ENCODE peak calls at places on chromosomes 3 and 15, in eight cellular contexts. H, L, D, P, K, N, U and I are unnamed samples.

GRCh38 chr3:147369231-147369630 is 37.1 kb downstream of the ZIC4 start:
- DNase-seq in U (no peak), D (no peak), L (no peak), H (no peak), K (no peak), N (no peak), P (no peak), I (no peak)

GRCh38 chr3:10703875-10704274 is 112.2 kb upstream of the SLC6A11 start:
- DNase-seq in K (peak; percentile 50), D (no peak), N (peak; percentile 23), U (no peak), L (peak; percentile 80), P (peak; percentile 14), H (no peak), I (peak; percentile 82)

GRCh38 chr15:64865998-64866520 is 24.3 kb downstream of the PLEKHO2 start:
- DNase-seq in L (peak; percentile 97), P (peak; percentile 96), U (no peak), H (peak; percentile 80), D (no peak), K (peak; percentile 39), N (peak; percentile 98), I (peak; percentile 71)

GRCh38 chr3:187678869-187679268 is 8.7 kb upstream of the SST start:
- DNase-seq in D (no peak), H (no peak), N (peak; percentile 67), K (peak; percentile 76), P (peak; percentile 55), U (peak; percentile 59), L (peak; percentile 63), I (peak; percentile 71)

GRCh38 chr3:7693976-7694375 is 807.6 kb upstream of the LMCD1 start:
- DNase-seq in L (no peak), H (no peak), U (no peak), N (no peak), P (no peak), K (no peak), D (no peak), I (no peak)

GRCh38 chr3:184968115-184968514 is 156.1 kb downstream of the VPS8 start:
- DNase-seq in D (no peak), P (no peak), K (peak; percentile 1), U (no peak), H (no peak), L (no peak), N (no peak), I (no peak)

GRCh38 chr3:125051715-125052581 is 3.8 kb downstream of the HEG1 start:
- DNase-seq in K (peak; percentile 97), L (no peak), P (peak; percentile 94), U (no peak), H (peak; percentile 89), D (peak; percentile 74), N (peak; percentile 91), I (peak; percentile 85)

GRCh38 chr15:70855764-70856163 is 1.8 kb upstream of the LARP6 start:
- DNase-seq in N (peak; percentile 22), L (no peak), K (no peak), P (no peak), U (no peak), D (no peak), H (no peak), I (no peak)

GRCh38 chr3:39237012-39237411 is 42.8 kb downstream of the CX3CR1 start:
- DNase-seq in H (no peak), K (no peak), N (no peak), L (no peak), U (no peak), P (no peak), D (no peak), I (no peak)

GRCh38 chr15:41607033-41607432 is 48.0 kb downstream of the TYRO3 start:
- DNase-seq in H (peak; percentile 83), K (peak; percentile 92), D (no peak), N (peak; percentile 97), L (no peak), P (peak; percentile 89), U (no peak), I (peak; percentile 74)

GRCh38 chr3:120089089-120089488 is 5.2 kb downstream of the GSK3B start:
- DNase-seq in H (no peak), D (no peak), K (no peak), N (no peak), U (no peak), P (no peak), L (no peak), I (no peak)

GRCh38 chr3:45187597-45188210 is 38.4 kb downstream of the TMEM158 start:
- DNase-seq in U (no peak), P (no peak), D (no peak), H (no peak), N (no peak), L (no peak), K (no peak), I (no peak)

GRCh38 chr3:94011208-94011842 is 17.1 kb downstream of the STX19 start:
- DNase-seq in K (no peak), P (no peak), U (no peak), D (no peak), H (no peak), N (no peak), L (no peak), I (no peak)

GRCh38 chr3:17639765-17640164 is 102.7 kb downstream of the TBC1D5 start:
- DNase-seq in K (peak; percentile 94), D (no peak), U (no peak), L (no peak), P (peak; percentile 84), H (peak; percentile 84), N (peak; percentile 94), I (no peak)

GRCh38 chr3:98972155-98972554 is 70.7 kb upstream of the DCBLD2 start:
- DNase-seq in K (peak; percentile 98), H (peak; percentile 96), D (no peak), P (peak; percentile 95), N (peak; percentile 98), U (no peak), L (no peak), I (no peak)

GRCh38 chr3:56019490-56019889 is 448.8 kb downstream of the ERC2 start:
- DNase-seq in D (no peak), U (peak; percentile 13), K (no peak), L (no peak), H (no peak), P (no peak), N (no peak), I (no peak)

GRCh38 chr15:50628421-50628820 is 58.2 kb downstream of the TRPM7 start:
- DNase-seq in N (no peak), D (no peak), H (no peak), K (no peak), P (no peak), L (no peak), U (no peak), I (no peak)

GRCh38 chr3:128946411-128946810 is 47.5 kb downstream of the CFAP92 start:
- DNase-seq in N (peak; percentile 68), H (no peak), K (no peak), U (no peak), D (no peak), P (peak; percentile 61), L (no peak), I (no peak)

GRCh38 chr3:16452265-16452664 is 61.2 kb downstream of the RFTN1 start:
- DNase-seq in N (peak; percentile 80), D (no peak), U (no peak), P (peak; percentile 79), K (peak; percentile 77), L (no peak), H (no peak), I (no peak)

GRCh38 chr3:62562596-62562995 is 189.2 kb upstream of the FEZF2 start:
- DNase-seq in K (peak; percentile 53), N (peak; percentile 27), U (no peak), H (peak; percentile 25), D (no peak), P (no peak), L (no peak), I (no peak)

GRCh38 chr3:43296565-43296964 is 10.2 kb downstream of the SNRK start:
- DNase-seq in P (no peak), U (no peak), D (no peak), K (peak; percentile 46), L (no peak), H (no peak), N (peak; percentile 23), I (no peak)